ENCODE peak calls at places on chromosome 11, in four cellular contexts. M is endothelial cell; N is activated CD4-positive, alpha-beta memory T cell treated with anti-CD3 and anti-CD28 coated beads, Interleukin-2, amount 10 ng/mL, durations not matched to agents 7 days and 5 days; S is EL. B is an unnamed sample.

GRCh38 chr11:10638285-10638684 is 55.3 kb downstream of the IRAG1 start:
- DNase-seq in M (no peak), N (no peak), S (no peak), B (no peak)

GRCh38 chr11:69529001-69529400 is 47.5 kb downstream of the LINC01488 start:
- DNase-seq in M (no peak), N (no peak), S (no peak), B (no peak)

GRCh38 chr11:69949327-69949726 is 128.8 kb upstream of the ANO1 start:
- DNase-seq in M (no peak), N (no peak), S (peak), B (no peak)

GRCh38 chr11:132456735-132457328 is 1075.5 kb downstream of the OPCML start:
- DNase-seq in M (no peak), N (no peak), S (no peak), B (no peak)

GRCh38 chr11:10925149-10925926 is 67.5 kb upstream of the ZBED5 start:
- DNase-seq in M (no peak), N (no peak), S (peak), B (no peak)

GRCh38 chr11:102798012-102798746 is at the start of gene MMP1:
- DNase-seq in M (no peak), N (no peak), S (peak), B (no peak)

GRCh38 chr11:14190992-14191773 is 167.8 kb downstream of the RRAS2 start:
- DNase-seq in M (no peak), N (no peak), S (no peak), B (no peak)

GRCh38 chr11:27703453-27703852 is 3.2 kb upstream of the BDNF start:
- DNase-seq in M (no peak), N (no peak), S (peak), B (no peak)

GRCh38 chr11:62577046-62577708 is 3.5 kb upstream of the EEF1G start:
- DNase-seq in M (peak), N (no peak), S (no peak), B (no peak)

GRCh38 chr11:1486054-1486825 is at the start of gene MOB2:
- DNase-seq in M (no peak), N (no peak), S (no peak), B (no peak)

GRCh38 chr11:72380132-72380503 is 54.2 kb downstream of the CLPB start:
- DNase-seq in M (no peak), N (no peak), S (no peak), B (no peak)

GRCh38 chr11:8988329-8989234 is 15.2 kb downstream of the NRIP3 start:
- DNase-seq in M (no peak), N (no peak), S (peak), B (no peak)

GRCh38 chr11:100594320-100594719 is 92.8 kb upstream of the ARHGAP42 start:
- DNase-seq in M (peak), N (no peak), S (no peak), B (no peak)